ENCODE peak calls at places on chromosomes 4 and X, in seven cellular contexts. G, K, M, U, X, V and S are unnamed samples.

GRCh38 chrX:114580336-114580735 is 3.5 kb upstream of the HTR2C start:
- DNase-seq in G (no peak), K (no peak), M (no peak), U (no peak), X (no peak), V (no peak), S (no peak)

GRCh38 chr4:45580306-45580705 is 543.5 kb downstream of the GABRG1 start:
- DNase-seq in G (no peak), K (no peak), M (no peak), U (no peak), X (no peak), V (no peak), S (no peak)

GRCh38 chrX:21798677-21799219 is 40.7 kb upstream of the MBTPS2 start:
- DNase-seq in G (peak; percentile 91), K (peak; percentile 63), M (no peak), U (no peak), X (no peak), V (no peak), S (peak; percentile 1)

GRCh38 chr4:174521800-174522182 is 497 bp downstream of the HPGD start:
- DNase-seq in G (no peak), K (no peak), M (no peak), U (peak; percentile 67), X (peak; percentile 52), V (peak; percentile 63), S (no peak)

GRCh38 chrX:40173662-40174593 is 76.2 kb upstream of the BCOR start:
- DNase-seq in G (no peak), K (peak; percentile 81), M (no peak), U (peak; percentile 52), X (peak; percentile 56), V (no peak), S (no peak)

GRCh38 chr4:173367285-173367684 is 3.5 kb upstream of the SAP30 start:
- DNase-seq in G (no peak), K (no peak), M (no peak), U (no peak), X (no peak), V (no peak), S (no peak)

GRCh38 chr4:149784018-149784417 is 31.6 kb downstream of the IQCM start:
- DNase-seq in G (peak; percentile 32), K (no peak), M (no peak), U (no peak), X (no peak), V (no peak), S (no peak)

GRCh38 chr4:120071192-120071795 is 4.6 kb upstream of the MAD2L1 start:
- DNase-seq in G (peak; percentile 38), K (no peak), M (no peak), U (peak; percentile 56), X (no peak), V (no peak), S (no peak)

GRCh38 chrX:116490091-116490490 is 27.3 kb upstream of the CT83 start:
- DNase-seq in G (no peak), K (no peak), M (no peak), U (no peak), X (no peak), V (no peak), S (no peak)

GRCh38 chrX:119389854-119390501 is 9.2 kb upstream of the SLC25A43 start:
- DNase-seq in G (no peak), K (no peak), M (no peak), U (no peak), X (no peak), V (no peak), S (no peak)

GRCh38 chrX:38679695-38680094 is 118.4 kb downstream of the TSPAN7 start:
- DNase-seq in G (no peak), K (no peak), M (no peak), U (no peak), X (no peak), V (no peak), S (no peak)

GRCh38 chr4:138522366-138522765 is 280.2 kb upstream of the SLC7A11 start:
- DNase-seq in G (no peak), K (no peak), M (no peak), U (no peak), X (no peak), V (no peak), S (no peak)

GRCh38 chrX:123084797-123085196 is 99.3 kb upstream of the GRIA3 start:
- DNase-seq in G (peak; percentile 88), K (no peak), M (no peak), U (no peak), X (no peak), V (no peak), S (no peak)

GRCh38 chrX:154505726-154506125 is 10.3 kb downstream of the FAM3A start:
- DNase-seq in G (peak; percentile 19), K (peak; percentile 67), M (no peak), U (no peak), X (no peak), V (no peak), S (no peak)

GRCh38 chrX:95721011-95721410 is 963.6 kb upstream of the DIAPH2 start:
- DNase-seq in G (no peak), K (no peak), M (no peak), U (no peak), X (no peak), V (no peak), S (no peak)

GRCh38 chr4:164540987-164541386 is 212.9 kb upstream of the SMIM31 start:
- DNase-seq in G (no peak), K (no peak), M (no peak), U (no peak), X (no peak), V (no peak), S (no peak)

GRCh38 chrX:130801901-130802300 is 101.1 kb downstream of the ENOX2 start:
- DNase-seq in G (no peak), K (no peak), M (no peak), U (no peak), X (no peak), V (no peak), S (no peak)

DNA sequence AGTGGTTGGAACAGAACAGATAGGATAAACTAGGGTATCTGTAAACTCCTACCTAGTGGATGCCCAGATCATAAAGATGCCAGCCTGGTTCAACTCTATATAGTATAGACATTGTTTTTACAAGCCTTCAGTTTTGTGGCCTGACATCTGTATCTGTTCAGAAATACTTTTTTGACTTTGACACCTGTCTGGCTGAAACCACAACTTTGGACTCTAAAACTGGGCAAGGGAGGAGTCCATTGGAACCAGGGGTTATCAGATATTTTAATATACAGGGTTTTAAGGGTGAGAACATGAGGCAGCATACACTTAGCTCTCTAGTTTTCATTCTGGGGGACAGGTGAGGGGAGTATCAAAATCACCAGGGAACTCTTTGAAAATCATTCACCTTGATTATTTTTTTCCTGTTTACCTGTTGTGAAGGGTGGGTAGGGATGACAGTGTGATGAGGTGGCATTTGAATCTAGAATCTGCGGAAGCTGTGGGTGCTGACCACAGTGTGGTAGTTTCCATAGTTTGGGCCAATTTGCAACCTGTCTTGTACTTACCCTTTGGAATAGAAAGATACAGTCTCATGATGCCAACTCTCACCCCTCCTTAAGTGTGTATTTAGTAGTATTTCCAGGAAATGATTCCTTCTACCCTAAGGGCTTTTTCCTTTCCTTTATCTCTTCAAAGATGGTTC is 20.6 kb downstream of the GAB1 start:
- DNase-seq in G (no peak), K (peak; percentile 73), M (no peak), U (no peak), X (no peak), V (no peak), S (peak; percentile 61)
- H3K4me1 ChIP-seq in G (peaks cover 28% of the 10 kb centered on the region), K (peaks cover 67% of the 10 kb centered on the region), M (peaks cover 95% of the 10 kb centered on the region), U (peaks cover 7% of the 10 kb centered on the region), X (peaks cover 91% of the 10 kb centered on the region), V (peaks cover 29% of the 10 kb centered on the region), S (peaks cover 74% of the 10 kb centered on the region)

GRCh38 chr4:56433280-56433679 is 2.1 kb downstream of the PPAT start:
- DNase-seq in G (no peak), K (no peak), M (no peak), U (no peak), X (no peak), V (no peak), S (no peak)
- H3K4me3 ChIP-seq in G (no peak overlapping the region), K (peak overlapping the region; percentile 98), M (no peak overlapping the region), U (no peak overlapping the region), X (no peak overlapping the region), V (no peak overlapping the region), S (peak overlapping the region; percentile 95)

GRCh38 chr4:9594948-9595347 is 150.7 kb downstream of the DEFB131A start:
- DNase-seq in G (no peak), K (no peak), M (no peak), U (no peak), X (no peak), V (no peak), S (no peak)

GRCh38 chr4:9592010-9592409 is 147.8 kb downstream of the DEFB131A start:
- DNase-seq in G (no peak), K (no peak), M (no peak), U (no peak), X (no peak), V (no peak), S (no peak)
- H3K4me1 ChIP-seq in G (no peaks in the 10 kb centered on the region), K (no peaks in the 10 kb centered on the region), M (no peaks in the 10 kb centered on the region), U (no peaks in the 10 kb centered on the region), X (no peaks in the 10 kb centered on the region), V (no peaks in the 10 kb centered on the region), S (no peaks in the 10 kb centered on the region)

DNA sequence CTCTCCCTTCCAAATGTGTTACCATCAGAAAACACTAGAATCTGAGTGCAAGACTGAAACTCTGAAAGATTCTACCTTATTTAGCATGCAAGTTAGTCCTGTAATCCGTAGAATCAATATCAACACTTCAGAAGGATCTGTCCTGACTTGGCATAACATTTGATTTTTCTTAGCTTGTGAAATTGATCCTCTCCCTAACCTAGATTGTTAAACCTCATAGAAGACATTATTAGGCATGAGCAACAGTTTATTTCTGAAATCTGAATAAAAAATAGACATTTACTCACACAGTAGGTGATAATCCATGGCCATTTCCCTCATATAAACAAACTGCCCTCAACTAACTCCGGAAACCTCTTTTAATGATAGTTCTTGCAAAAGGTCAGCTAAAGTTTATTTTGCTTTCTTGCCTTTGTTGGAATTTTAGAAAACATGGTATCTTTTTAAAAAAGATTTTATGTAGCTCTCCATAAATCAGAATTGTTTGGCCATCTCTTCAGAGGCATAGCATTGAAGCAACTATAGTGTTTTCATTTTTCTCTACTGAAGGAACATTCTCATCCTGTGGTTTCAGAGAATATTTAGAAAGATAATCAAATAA is 38.6 kb upstream of the PDLIM5 start:
- DNase-seq in G (peak; percentile 12), K (no peak), M (no peak), U (no peak), X (no peak), V (no peak), S (no peak)
- H3K4me3 ChIP-seq in G (peak overlapping the region; percentile 35), K (no peak overlapping the region), M (no peak overlapping the region), U (no peak overlapping the region), X (peak overlapping the region; percentile 51), V (no peak overlapping the region), S (no peak overlapping the region)

GRCh38 chr4:181161669-181162068 is 1081.5 kb upstream of the TENM3 start:
- DNase-seq in G (peak; percentile 60), K (no peak), M (no peak), U (no peak), X (no peak), V (no peak), S (no peak)

GRCh38 chr4:181168406-181168805 is 1074.8 kb upstream of the TENM3 start:
- DNase-seq in G (no peak), K (no peak), M (no peak), U (no peak), X (no peak), V (no peak), S (no peak)

GRCh38 chr4:181162266-181163063 is 1080.7 kb upstream of the TENM3 start:
- DNase-seq in G (no peak), K (no peak), M (no peak), U (no peak), X (no peak), V (no peak), S (no peak)

GRCh38 chr4:181166742-181167399 is 1076.3 kb upstream of the TENM3 start:
- DNase-seq in G (no peak), K (no peak), M (no peak), U (no peak), X (no peak), V (no peak), S (no peak)
- H3K4me1 ChIP-seq in G (no peaks in the 10 kb centered on the region), K (no peaks in the 10 kb centered on the region), M (no peaks in the 10 kb centered on the region), U (no peaks in the 10 kb centered on the region), X (no peaks in the 10 kb centered on the region), V (no peaks in the 10 kb centered on the region), S (no peaks in the 10 kb centered on the region)